ENCODE peak calls at places on chromosomes 11 and 22, in ten cellular contexts. U is nucleus accumbens; E is A549; Q is lower lobe of right lung; L is adrenal gland; X is DMS53; W is effector CD8-positive, alpha-beta T cell; Z is NB4; N is activated naive CD4-positive, alpha-beta T cell treated with anti-CD3 and anti-CD28 coated beads, Interleukin-2, amount 50 U/mL, for 16 hours; B is T follicular helper cell. D is an unnamed sample.
A peak's percentile ranks its signal among the peaks of the same experiment; 100 is the strongest.

GRCh38 chr11:19868281-19868821 is 155.7 kb downstream of the NAV2 start:
- DNase-seq in U (no peak), E (no peak), Q (no peak), L (no peak), X (no peak), W (no peak), Z (peak; percentile 2), N (no peak), B (no peak), D (peak; percentile 84)

GRCh38 chr11:69384548-69385465 is 90.9 kb downstream of the MYEOV start:
- DNase-seq in U (no peak), E (no peak), Q (no peak), L (peak; percentile 34), X (no peak), W (no peak), Z (no peak), N (no peak), B (no peak), D (no peak)

GRCh38 chr11:22674470-22675426 is 8.3 kb downstream of the GAS2 start:
- DNase-seq in U (no peak), E (peak; percentile 4), Q (no peak), L (no peak), X (peak; percentile 97), W (no peak), Z (no peak), N (no peak), B (no peak), D (peak; percentile 32)

GRCh38 chr22:27784099-27784446 is 17.5 kb downstream of the MN1 start:
- DNase-seq in U (no peak), E (no peak), Q (no peak), L (no peak), X (no peak), W (no peak), Z (no peak), N (no peak), B (no peak), D (no peak)

GRCh38 chr11:46075168-46075567 is 46.1 kb downstream of the PHF21A start:
- DNase-seq in U (no peak), E (no peak), Q (no peak), L (no peak), X (no peak), W (no peak), Z (no peak), N (no peak), B (no peak), D (no peak)

GRCh38 chr22:26656896-26657851 is at the start of gene MIAT:
- DNase-seq in U (no peak), E (no peak), Q (peak; percentile 59), L (peak; percentile 72), X (peak; percentile 63), W (peak; percentile 45), Z (no peak), N (peak; percentile 64), B (peak; percentile 53), D (peak; percentile 84)

GRCh38 chr11:13772223-13773046 is 104.0 kb downstream of the FAR1 start:
- DNase-seq in U (no peak), E (peak; percentile 72), Q (no peak), L (no peak), X (peak; percentile 88), W (no peak), Z (peak; percentile 74), N (no peak), B (peak; percentile 2), D (peak; percentile 87)

GRCh38 chr11:120605469-120605868 is 93.9 kb downstream of the GRIK4 start:
- DNase-seq in U (no peak), E (no peak), Q (peak; percentile 15), L (no peak), X (no peak), W (no peak), Z (no peak), N (no peak), B (no peak), D (no peak)

GRCh38 chr11:118448294-118448693 is 12.0 kb downstream of the KMT2A start:
- DNase-seq in U (no peak), E (no peak), Q (no peak), L (no peak), X (no peak), W (no peak), Z (no peak), N (no peak), B (no peak), D (no peak)

GRCh38 chr22:45925811-45926351 is 51.1 kb downstream of the WNT7B start:
- DNase-seq in U (no peak), E (peak; percentile 70), Q (no peak), L (no peak), X (no peak), W (no peak), Z (no peak), N (no peak), B (no peak), D (no peak)

GRCh38 chr11:45238724-45239123 is 47.4 kb downstream of the SYT13 start:
- DNase-seq in U (no peak), E (peak; percentile 52), Q (no peak), L (no peak), X (no peak), W (no peak), Z (no peak), N (no peak), B (no peak), D (no peak)

GRCh38 chr11:17687946-17688670 is 31.3 kb upstream of the MYOD1 start:
- DNase-seq in U (no peak), E (no peak), Q (no peak), L (no peak), X (no peak), W (no peak), Z (no peak), N (no peak), B (no peak), D (no peak)

GRCh38 chr22:30782613-30783012 is 87.9 kb downstream of the OSBP2 start:
- DNase-seq in U (no peak), E (peak; percentile 18), Q (no peak), L (no peak), X (no peak), W (no peak), Z (no peak), N (no peak), B (no peak), D (no peak)

GRCh38 chr11:9137293-9138132 is 46.1 kb upstream of the SCUBE2 start:
- DNase-seq in U (peak; percentile 21), E (peak; percentile 74), Q (peak; percentile 81), L (peak; percentile 92), X (peak; percentile 95), W (peak; percentile 25), Z (peak; percentile 74), N (peak; percentile 71), B (peak; percentile 38), D (peak; percentile 97)

GRCh38 chr11:2524446-2525165 is 79.8 kb downstream of the KCNQ1 start:
- DNase-seq in U (no peak), E (no peak), Q (peak; percentile 31), L (no peak), X (no peak), W (no peak), Z (no peak), N (no peak), B (no peak), D (peak; percentile 15)

GRCh38 chr11:68670208-68670992 is 13.9 kb upstream of the GAL start:
- DNase-seq in U (no peak), E (no peak), Q (no peak), L (no peak), X (no peak), W (no peak), Z (no peak), N (no peak), B (no peak), D (no peak)

GRCh38 chr11:122271167-122271566 is 155.2 kb upstream of the BLID start:
- DNase-seq in U (no peak), E (no peak), Q (no peak), L (no peak), X (peak; percentile 43), W (no peak), Z (no peak), N (no peak), B (no peak), D (peak; percentile 76)

GRCh38 chr11:7964873-7965272 is 374 bp downstream of the NLRP10 start:
- DNase-seq in U (no peak), E (no peak), Q (no peak), L (no peak), X (no peak), W (no peak), Z (no peak), N (no peak), B (no peak), D (no peak)

GRCh38 chr11:23727821-23728220 is 769.0 kb upstream of the LUZP2 start:
- DNase-seq in U (no peak), E (peak; percentile 4), Q (no peak), L (no peak), X (peak; percentile 62), W (no peak), Z (no peak), N (no peak), B (no peak), D (peak; percentile 51)

GRCh38 chr22:46674367-46674781 is 54.2 kb downstream of the GRAMD4 start:
- DNase-seq in U (no peak), E (no peak), Q (peak; percentile 72), L (peak; percentile 74), X (no peak), W (peak; percentile 58), Z (no peak), N (peak; percentile 91), B (peak; percentile 87), D (peak; percentile 22)

GRCh38 chr11:70567680-70568503 is 169.6 kb downstream of the CTTN start:
- DNase-seq in U (no peak), E (no peak), Q (peak; percentile 63), L (peak; percentile 60), X (no peak), W (no peak), Z (peak; percentile 37), N (no peak), B (no peak), D (no peak)

GRCh38 chr11:96481204-96481603 is 91.4 kb downstream of the JRKL start:
- DNase-seq in U (no peak), E (no peak), Q (no peak), L (no peak), X (no peak), W (no peak), Z (no peak), N (no peak), B (no peak), D (no peak)

GRCh38 chr11:87092159-87092558 is 54.4 kb downstream of the TMEM135 start:
- DNase-seq in U (no peak), E (no peak), Q (no peak), L (no peak), X (no peak), W (no peak), Z (no peak), N (no peak), B (no peak), D (peak; percentile 9)

GRCh38 chr11:29432719-29433325 is 584.0 kb downstream of the KCNA4 start:
- DNase-seq in U (no peak), E (peak; percentile 11), Q (no peak), L (no peak), X (peak; percentile 54), W (no peak), Z (peak; percentile 10), N (no peak), B (no peak), D (peak; percentile 29)

GRCh38 chr22:37752189-37753061 is 55.3 kb upstream of the GCAT start:
- DNase-seq in U (no peak), E (peak; percentile 94), Q (peak; percentile 87), L (peak; percentile 96), X (no peak), W (no peak), Z (no peak), N (no peak), B (no peak), D (peak; percentile 67)

GRCh38 chr11:109197656-109198055 is 224.3 kb upstream of the C11orf87 start:
- DNase-seq in U (no peak), E (no peak), Q (no peak), L (no peak), X (no peak), W (no peak), Z (peak; percentile 74), N (no peak), B (no peak), D (no peak)

GRCh38 chr11:75388386-75389275 is 10.7 kb upstream of the RPS3 start:
- DNase-seq in U (peak; percentile 25), E (peak; percentile 87), Q (peak; percentile 77), L (peak; percentile 85), X (peak; percentile 97), W (peak; percentile 46), Z (peak; percentile 86), N (peak; percentile 69), B (peak; percentile 48), D (peak; percentile 96)

GRCh38 chr11:119683783-119684182 is 45.2 kb downstream of the NECTIN1 start:
- DNase-seq in U (no peak), E (no peak), Q (no peak), L (no peak), X (no peak), W (no peak), Z (no peak), N (no peak), B (no peak), D (no peak)

D was measured in NCI-H69.